ENCODE peak calls at places on chromosomes 5 and 9, in nine cellular contexts. Z is spleen, R is Peyer's patch, W is psoas muscle, K is transverse colon, J is mammary epithelial cell, E is cardiac muscle cell, V is heart left ventricle, G is sigmoid colon. I is an unnamed sample.

GRCh38 chr9:135220601-135221575 is 133.4 kb downstream of the OLFM1 start:
- DNase-seq in Z (peak; percentile 66), R (peak; percentile 38), W (no peak), K (peak; percentile 2), J (no peak), E (no peak), V (peak; percentile 20), G (peak; percentile 43), I (peak; percentile 11)

GRCh38 chr5:14996997-14997396 is 125.4 kb upstream of the ANKH start:
- DNase-seq in Z (no peak), R (no peak), W (no peak), K (no peak), J (no peak), E (no peak), V (no peak), G (no peak), I (no peak)

GRCh38 chr9:129665008-129665771 is at the start of gene PRRX2:
- DNase-seq in Z (no peak), R (no peak), W (peak; percentile 56), K (no peak), J (no peak), E (peak; percentile 34), V (peak; percentile 39), G (no peak), I (peak; percentile 48)

GRCh38 chr5:16994576-16994975 is 58.5 kb upstream of the MYO10 start:
- DNase-seq in Z (no peak), R (no peak), W (no peak), K (no peak), J (no peak), E (no peak), V (no peak), G (no peak), I (no peak)

GRCh38 chr5:168093200-168093930 is 198.1 kb upstream of the WWC1 start:
- DNase-seq in Z (no peak), R (no peak), W (no peak), K (no peak), J (no peak), E (peak; percentile 10), V (no peak), G (no peak), I (no peak)

GRCh38 chr9:121360975-121361374 is 9.1 kb downstream of the STOM start:
- DNase-seq in Z (no peak), R (no peak), W (no peak), K (no peak), J (peak; percentile 51), E (peak; percentile 77), V (no peak), G (no peak), I (no peak)

GRCh38 chr5:12691330-12691729 is 787.1 kb upstream of the CTNND2 start:
- DNase-seq in Z (no peak), R (no peak), W (no peak), K (no peak), J (peak; percentile 4), E (no peak), V (no peak), G (no peak), I (no peak)

GRCh38 chr5:14698495-14698894 is 34.0 kb downstream of the OTULIN start:
- DNase-seq in Z (no peak), R (no peak), W (no peak), K (no peak), J (no peak), E (no peak), V (no peak), G (no peak), I (no peak)

GRCh38 chr9:4517274-4517673 is 27.0 kb downstream of the SLC1A1 start:
- DNase-seq in Z (no peak), R (no peak), W (no peak), K (no peak), J (no peak), E (no peak), V (no peak), G (no peak), I (no peak)

GRCh38 chr9:33437898-33438297 is 9.5 kb downstream of the AQP3 start:
- DNase-seq in Z (no peak), R (no peak), W (no peak), K (no peak), J (no peak), E (no peak), V (no peak), G (no peak), I (no peak)

GRCh38 chr5:151773979-151774378 is 2.2 kb downstream of the G3BP1 start:
- DNase-seq in Z (no peak), R (no peak), W (no peak), K (no peak), J (peak; percentile 13), E (peak; percentile 12), V (no peak), G (no peak), I (no peak)

GRCh38 chr5:176700239-176700847 is 53.1 kb downstream of the TSPAN17 start:
- DNase-seq in Z (no peak), R (no peak), W (no peak), K (no peak), J (no peak), E (peak; percentile 12), V (no peak), G (no peak), I (peak; percentile 77)
- H3K27me3 ChIP-seq in Z (peaks cover 99% of the 10 kb centered on the region), R (no peaks in the 10 kb centered on the region), W (peaks cover 6% of the 10 kb centered on the region), K (peaks cover 37% of the 10 kb centered on the region), J (no peaks in the 10 kb centered on the region), E (peaks cover 11% of the 10 kb centered on the region), V (peaks cover 24% of the 10 kb centered on the region), G (peaks cover 25% of the 10 kb centered on the region), I (no peaks in the 10 kb centered on the region)

DNA sequence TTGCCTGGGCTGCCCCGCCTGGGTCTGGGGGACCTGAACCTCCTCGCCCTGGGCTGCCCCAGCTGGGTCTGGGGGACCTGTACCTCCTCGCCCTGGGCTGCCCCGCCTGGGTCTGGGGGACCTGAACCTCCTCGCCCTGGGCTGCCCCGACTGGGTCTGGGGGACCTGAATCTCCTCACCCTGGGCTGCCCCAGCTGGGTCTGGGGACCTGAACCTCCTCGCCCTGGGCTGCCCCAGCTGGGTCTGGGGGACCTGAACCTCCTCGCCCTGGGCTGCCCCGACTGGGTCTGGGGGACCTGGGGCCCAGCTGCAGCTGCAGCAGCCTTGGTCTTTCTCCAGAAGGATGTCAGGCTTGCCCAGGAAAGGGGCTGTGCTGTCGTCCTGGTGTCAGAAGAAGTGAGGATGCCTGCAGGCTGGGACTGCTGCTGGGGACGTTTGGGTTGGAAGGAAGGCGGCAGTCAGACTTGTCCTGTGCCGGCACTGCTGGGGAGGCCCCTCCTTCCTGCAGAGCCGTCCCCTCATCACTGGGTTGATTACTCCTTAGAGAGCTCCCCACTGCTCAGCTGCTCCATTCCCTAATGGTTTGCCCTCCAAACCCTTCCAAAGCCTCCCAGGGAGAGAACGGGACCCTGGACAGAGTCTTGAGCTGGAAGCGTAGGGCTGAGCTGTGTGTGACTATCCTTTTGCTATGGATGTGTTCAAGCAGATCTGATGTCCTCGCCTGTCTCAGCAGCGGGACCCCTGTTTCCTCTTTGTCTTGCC is 8.7 kb upstream of the AJM1 start:
- DNase-seq in Z (no peak), R (no peak), W (no peak), K (no peak), J (no peak), E (no peak), V (peak; percentile 31), G (no peak), I (no peak)
- H3K4me3 ChIP-seq in Z (no peak overlapping the region), R (no peak overlapping the region), W (no peak overlapping the region), K (no peak overlapping the region), J (no peak overlapping the region), E (no peak overlapping the region), V (no peak overlapping the region), G (no peak overlapping the region), I (no peak overlapping the region)

GRCh38 chr9:132986586-132986985 is 8.1 kb downstream of the GFI1B start:
- DNase-seq in Z (no peak), R (no peak), W (no peak), K (no peak), J (no peak), E (no peak), V (no peak), G (no peak), I (no peak)

GRCh38 chr9:132986114-132986513 is 7.6 kb downstream of the GFI1B start:
- DNase-seq in Z (no peak), R (no peak), W (no peak), K (no peak), J (no peak), E (no peak), V (peak; percentile 60), G (no peak), I (no peak)

GRCh38 chr9:132985063-132985350 is 6.5 kb downstream of the GFI1B start:
- DNase-seq in Z (no peak), R (no peak), W (no peak), K (no peak), J (no peak), E (no peak), V (no peak), G (no peak), I (no peak)

GRCh38 chr9:132984202-132985062 is 5.9 kb downstream of the GFI1B start:
- DNase-seq in Z (no peak), R (no peak), W (no peak), K (no peak), J (no peak), E (no peak), V (no peak), G (no peak), I (no peak)

GRCh38 chr9:132985489-132985888 is 7.0 kb downstream of the GFI1B start:
- DNase-seq in Z (no peak), R (no peak), W (no peak), K (no peak), J (no peak), E (no peak), V (no peak), G (no peak), I (no peak)
- H3K4me1 ChIP-seq in Z (peaks cover 12% of the 10 kb centered on the region), R (no peaks in the 10 kb centered on the region), W (peaks cover 4% of the 10 kb centered on the region), K (no peaks in the 10 kb centered on the region), J (no peaks in the 10 kb centered on the region), E (peaks cover 5% of the 10 kb centered on the region), V (no peaks in the 10 kb centered on the region), G (no peaks in the 10 kb centered on the region), I (no peaks in the 10 kb centered on the region)

GRCh38 chr5:157941616-157942015 is 82.7 kb upstream of the CLINT1 start:
- DNase-seq in Z (no peak), R (no peak), W (no peak), K (no peak), J (no peak), E (no peak), V (no peak), G (no peak), I (no peak)

GRCh38 chr5:157944077-157944633 is 85.2 kb upstream of the CLINT1 start:
- DNase-seq in Z (no peak), R (no peak), W (no peak), K (no peak), J (no peak), E (no peak), V (no peak), G (no peak), I (no peak)

GRCh38 chr5:157947156-157947555 is 88.2 kb upstream of the CLINT1 start:
- DNase-seq in Z (no peak), R (no peak), W (no peak), K (no peak), J (no peak), E (no peak), V (no peak), G (no peak), I (no peak)

GRCh38 chr5:157944938-157945337 is 86.0 kb upstream of the CLINT1 start:
- DNase-seq in Z (no peak), R (no peak), W (no peak), K (no peak), J (no peak), E (no peak), V (no peak), G (no peak), I (no peak)

GRCh38 chr5:157942595-157942994 is 83.7 kb upstream of the CLINT1 start:
- DNase-seq in Z (no peak), R (no peak), W (no peak), K (no peak), J (no peak), E (no peak), V (no peak), G (no peak), I (no peak)
- H3K27me3 ChIP-seq in Z (no peaks in the 10 kb centered on the region), R (no peaks in the 10 kb centered on the region), W (no peaks in the 10 kb centered on the region), K (no peaks in the 10 kb centered on the region), J (no peaks in the 10 kb centered on the region), E (no peaks in the 10 kb centered on the region), V (no peaks in the 10 kb centered on the region), G (no peaks in the 10 kb centered on the region), I (no peaks in the 10 kb centered on the region)

I was measured in BE2C.